ENCODE peak calls at places on chromosomes 7 and 10, in ten cellular contexts. Y, F, U, I, C, V, H, A, S and E are unnamed samples.

GRCh38 chr10:29611796-29612381 is 22.9 kb downstream of the SVIL start:
- DNase-seq in Y (no peak), F (no peak), U (no peak), I (no peak), C (no peak), V (no peak), H (peak), A (no peak), S (no peak), E (no peak)

GRCh38 chr10:77738496-77739158 is 101.0 kb upstream of the KCNMA1 start:
- DNase-seq in Y (no peak), F (no peak), U (no peak), I (no peak), C (no peak), V (no peak), H (no peak), A (no peak), S (no peak), E (no peak)

GRCh38 chr7:140810830-140811556 is 113.7 kb downstream of the BRAF start:
- DNase-seq in Y (peak), F (peak), U (peak), I (no peak), C (no peak), V (no peak), H (peak), A (peak), S (peak), E (no peak)

GRCh38 chr10:103764296-103765088 is 90.9 kb downstream of the SH3PXD2A start:
- DNase-seq in Y (no peak), F (no peak), U (no peak), I (no peak), C (no peak), V (no peak), H (no peak), A (no peak), S (no peak), E (no peak)

GRCh38 chr7:117737882-117738281 is 135.4 kb downstream of the CTTNBP2 start:
- DNase-seq in Y (no peak), F (no peak), U (no peak), I (no peak), C (no peak), V (no peak), H (no peak), A (no peak), S (no peak), E (no peak)

GRCh38 chr7:12524794-12525386 is 45.6 kb upstream of the SCIN start:
- DNase-seq in Y (no peak), F (peak), U (peak), I (no peak), C (no peak), V (no peak), H (no peak), A (peak), S (no peak), E (no peak)

GRCh38 chr7:80488851-80489370 is 23.0 kb downstream of the GNAT3 start:
- DNase-seq in Y (no peak), F (no peak), U (no peak), I (no peak), C (no peak), V (no peak), H (no peak), A (no peak), S (no peak), E (no peak)

GRCh38 chr7:27168265-27168947 is 3.1 kb upstream of the HOXA9 start:
- DNase-seq in Y (no peak), F (no peak), U (no peak), I (peak), C (peak), V (peak), H (no peak), A (no peak), S (peak), E (no peak)

GRCh38 chr10:43868952-43869351 is 220.3 kb upstream of the ZNF32 start:
- DNase-seq in Y (no peak), F (no peak), U (no peak), I (no peak), C (no peak), V (no peak), H (peak), A (no peak), S (no peak), E (no peak)

GRCh38 chr7:28608766-28609165 is 196.4 kb downstream of the CREB5 start:
- DNase-seq in Y (no peak), F (peak), U (no peak), I (no peak), C (no peak), V (no peak), H (no peak), A (no peak), S (no peak), E (no peak)

GRCh38 chr7:115292381-115292780 is 370.5 kb downstream of the MDFIC start:
- DNase-seq in Y (no peak), F (no peak), U (no peak), I (no peak), C (no peak), V (no peak), H (no peak), A (no peak), S (no peak), E (no peak)

GRCh38 chr10:78298835-78299234 is 265.2 kb downstream of the RPS24 start:
- DNase-seq in Y (no peak), F (no peak), U (no peak), I (peak), C (no peak), V (peak), H (no peak), A (no peak), S (no peak), E (no peak)

GRCh38 chr10:8950978-8951377 is 896.5 kb downstream of the GATA3 start:
- DNase-seq in Y (no peak), F (no peak), U (no peak), I (no peak), C (no peak), V (no peak), H (no peak), A (no peak), S (no peak), E (no peak)

GRCh38 chr7:28093617-28094232 is 86.9 kb downstream of the JAZF1 start:
- DNase-seq in Y (peak), F (peak), U (peak), I (no peak), C (peak), V (peak), H (peak), A (peak), S (peak), E (no peak)

GRCh38 chr7:139118803-139119485 is 9.4 kb upstream of the ZC3HAV1 start:
- DNase-seq in Y (no peak), F (no peak), U (peak), I (no peak), C (no peak), V (no peak), H (no peak), A (no peak), S (no peak), E (no peak)

GRCh38 chr10:42875792-42876191 is 93.2 kb downstream of the BMS1 start:
- DNase-seq in Y (no peak), F (peak), U (no peak), I (no peak), C (peak), V (no peak), H (no peak), A (no peak), S (no peak), E (no peak)

GRCh38 chr10:133257489-133258065 is 19.1 kb downstream of the ADAM8 start:
- DNase-seq in Y (peak), F (peak), U (peak), I (no peak), C (peak), V (peak), H (no peak), A (peak), S (peak), E (no peak)

GRCh38 chr7:18086165-18087030 is 58.8 kb upstream of the PRPS1L1 start:
- DNase-seq in Y (peak), F (peak), U (peak), I (peak), C (peak), V (peak), H (no peak), A (peak), S (peak), E (peak)

GRCh38 chr7:22992874-22993840 is 20.8 kb downstream of the HYCC1 start:
- DNase-seq in Y (no peak), F (no peak), U (no peak), I (no peak), C (no peak), V (no peak), H (no peak), A (no peak), S (no peak), E (no peak)

GRCh38 chr10:97640868-97641811 is 669 bp downstream of the PI4K2A start:
- DNase-seq in Y (peak), F (peak), U (peak), I (no peak), C (no peak), V (peak), H (no peak), A (no peak), S (peak), E (peak)

GRCh38 chr7:127938588-127938987 is 92.6 kb downstream of the LRRC4 start:
- DNase-seq in Y (no peak), F (peak), U (no peak), I (no peak), C (no peak), V (no peak), H (no peak), A (no peak), S (no peak), E (no peak)

GRCh38 chr10:127736915-127737562 is at the start of gene FOXI2:
- DNase-seq in Y (peak), F (no peak), U (no peak), I (no peak), C (no peak), V (no peak), H (no peak), A (no peak), S (no peak), E (no peak)

GRCh38 chr7:157516911-157517781 is 180.3 kb downstream of the DNAJB6 start:
- DNase-seq in Y (no peak), F (no peak), U (no peak), I (peak), C (peak), V (peak), H (peak), A (no peak), S (no peak), E (no peak)

GRCh38 chr7:117127585-117128168 is 174.4 kb downstream of the ST7 start:
- DNase-seq in Y (no peak), F (peak), U (peak), I (no peak), C (no peak), V (no peak), H (no peak), A (no peak), S (peak), E (no peak)

GRCh38 chr10:5547934-5548660 is 23.3 kb downstream of the CALML3 start:
- DNase-seq in Y (no peak), F (peak), U (no peak), I (peak), C (peak), V (peak), H (no peak), A (peak), S (no peak), E (no peak)

GRCh38 chr10:102604379-102604960 is 39.8 kb upstream of the TRIM8 start:
- DNase-seq in Y (no peak), F (peak), U (peak), I (peak), C (no peak), V (no peak), H (no peak), A (peak), S (no peak), E (no peak)

GRCh38 chr10:52239771-52240170 is 74.3 kb upstream of the DKK1 start:
- DNase-seq in Y (no peak), F (no peak), U (no peak), I (no peak), C (no peak), V (no peak), H (no peak), A (no peak), S (no peak), E (no peak)

GRCh38 chr7:149459540-149460433 is 1.1 kb downstream of the ZNF777 start:
- DNase-seq in Y (no peak), F (peak), U (peak), I (no peak), C (no peak), V (no peak), H (peak), A (peak), S (no peak), E (peak)

GRCh38 chr7:128836729-128837348 is 6.6 kb downstream of the FLNC start:
- DNase-seq in Y (no peak), F (no peak), U (no peak), I (no peak), C (peak), V (no peak), H (no peak), A (no peak), S (peak), E (no peak)

GRCh38 chr7:46776790-46777189 is 805.1 kb downstream of the TNS3 start:
- DNase-seq in Y (no peak), F (peak), U (no peak), I (no peak), C (no peak), V (no peak), H (no peak), A (no peak), S (no peak), E (no peak)
- TF ChIP-seq CTCF in Y (peak), F (peak), U (no peak), I (peak), C (no peak), V (peak), H (peak), A (peak), S (no peak), E (peak)

GRCh38 chr7:68725843-68726242 is 872.4 kb upstream of the AUTS2 start:
- DNase-seq in Y (no peak), F (no peak), U (no peak), I (no peak), C (no peak), V (no peak), H (no peak), A (no peak), S (no peak), E (no peak)
- TF ChIP-seq CTCF in Y (peak), F (no peak), U (no peak), I (peak), C (no peak), V (no peak), H (no peak), A (peak), S (no peak), E (no peak)

GRCh38 chr7:67590649-67591048 is 594.0 kb downstream of the TYW1 start:
- DNase-seq in Y (no peak), F (no peak), U (no peak), I (no peak), C (no peak), V (no peak), H (no peak), A (no peak), S (no peak), E (no peak)

GRCh38 chr7:67598469-67598868 is 601.8 kb downstream of the TYW1 start:
- DNase-seq in Y (no peak), F (no peak), U (no peak), I (no peak), C (no peak), V (no peak), H (no peak), A (no peak), S (no peak), E (no peak)

GRCh38 chr7:67593807-67594206 is 597.2 kb downstream of the TYW1 start:
- DNase-seq in Y (no peak), F (no peak), U (no peak), I (no peak), C (no peak), V (no peak), H (no peak), A (no peak), S (no peak), E (no peak)

DNA sequence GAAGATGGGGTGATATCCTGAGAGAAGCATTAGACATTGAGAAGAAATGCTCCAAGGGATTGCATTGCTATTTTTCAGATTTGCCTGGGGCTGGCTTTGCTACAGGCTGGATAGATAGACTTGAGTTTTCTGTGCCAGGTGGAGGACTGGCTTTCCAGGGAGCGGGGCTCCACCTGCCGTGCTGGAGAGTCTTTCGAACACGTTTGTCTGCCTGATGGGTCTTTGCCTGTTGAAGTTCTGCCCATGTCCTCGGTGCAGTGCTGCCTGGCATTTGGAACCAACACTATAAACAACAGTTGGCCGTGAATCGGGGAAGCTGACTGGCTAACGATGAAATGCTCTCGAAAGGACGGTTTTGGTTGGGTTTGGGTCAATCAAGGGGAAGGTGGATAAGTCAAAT is 598.8 kb downstream of the TYW1 start:
- DNase-seq in Y (no peak), F (no peak), U (no peak), I (no peak), C (no peak), V (no peak), H (no peak), A (no peak), S (no peak), E (no peak)
- TF ChIP-seq CTCF in Y (no peak), F (no peak), U (no peak), I (no peak), C (no peak), V (no peak), H (no peak), A (no peak), S (no peak), E (no peak)

DNA sequence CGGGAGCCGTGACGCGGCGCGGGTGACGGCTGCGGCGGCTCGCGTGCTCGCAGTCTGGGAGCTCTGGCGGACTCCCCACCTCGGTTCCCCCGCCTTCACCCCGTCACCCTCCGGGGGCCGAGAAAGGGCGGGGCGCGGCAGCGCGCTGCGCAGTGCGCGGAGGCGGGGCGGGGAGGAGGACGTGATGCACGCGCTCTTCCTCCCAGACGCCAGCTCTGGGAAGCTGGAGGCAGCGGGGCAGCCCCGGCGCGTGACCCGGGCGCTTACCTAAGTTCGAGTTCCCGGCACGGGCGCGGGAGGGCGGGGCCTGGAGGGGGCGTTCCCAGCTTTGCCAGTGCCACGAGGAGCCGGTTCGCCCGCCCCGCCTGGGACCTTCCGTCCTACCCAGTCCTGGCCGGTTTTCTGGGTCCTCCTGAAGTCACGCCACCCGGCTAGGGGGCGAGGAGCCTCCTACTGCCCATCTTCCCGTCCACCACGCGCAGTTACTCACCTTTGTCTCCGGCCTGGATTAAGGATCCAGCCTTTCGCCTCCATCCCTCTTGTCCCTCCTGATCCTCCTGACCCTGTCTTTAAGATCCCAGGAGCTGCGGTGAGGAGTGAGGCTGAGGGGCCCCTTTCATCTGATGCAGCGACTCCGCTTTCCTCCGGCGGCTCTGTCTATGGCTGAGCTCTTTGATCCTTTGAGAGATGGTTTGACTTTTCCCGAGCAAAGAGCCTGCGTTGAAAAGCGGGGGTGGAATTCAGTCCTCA is 443 bp upstream of the NAMPT start:
- DNase-seq in Y (peak), F (peak), U (peak), I (peak), C (peak), V (peak), H (peak), A (peak), S (peak), E (peak)
- TF ChIP-seq CTCF in Y (no peak), F (no peak), U (no peak), I (peak), C (no peak), V (no peak), H (no peak), A (no peak), S (no peak), E (no peak)

GRCh38 chr7:41437257-41438196 is 265.4 kb downstream of the INHBA start:
- DNase-seq in Y (no peak), F (peak), U (no peak), I (no peak), C (no peak), V (no peak), H (no peak), A (no peak), S (no peak), E (no peak)
- TF ChIP-seq CTCF in Y (no peak), F (no peak), U (no peak), I (no peak), C (no peak), V (no peak), H (no peak), A (no peak), S (no peak), E (no peak)